ENCODE peak calls at places on chromosomes 12 and 14, in ten cellular contexts. R is neural crest cell; W is C1 segment of cervical spinal cord; X is G401; T is CD4-positive, CD25-positive, alpha-beta regulatory T cell; M is transverse colon; Y is IMR-90; I is esophagus muscularis mucosa; N is AG20443; L is HEK293T. Q is an unnamed sample.
A peak's percentile ranks its signal among the peaks of the same experiment; 100 is the strongest.

GRCh38 chr14:61260939-61261776 is 20.0 kb downstream of the TMEM30B start:
- DNase-seq in R (no peak), W (no peak), X (no peak), T (no peak), M (no peak), Y (peak; percentile 90), I (no peak), N (peak; percentile 56), L (no peak), Q (no peak)

GRCh38 chr12:66514581-66514980 is 164.3 kb downstream of the GRIP1 start:
- DNase-seq in R (no peak), W (no peak), X (no peak), T (no peak), M (no peak), Y (no peak), I (no peak), N (peak; percentile 16), L (no peak), Q (no peak)

GRCh38 chr12:52749827-52750226 is 27.3 kb downstream of the KRT76 start:
- DNase-seq in R (no peak), W (no peak), X (no peak), T (no peak), M (no peak), Y (no peak), I (no peak), N (no peak), L (no peak), Q (no peak)

GRCh38 chr14:68688872-68689371 is 103.9 kb downstream of the ZFP36L1 start:
- DNase-seq in R (peak; percentile 49), W (no peak), X (no peak), T (no peak), M (no peak), Y (peak; percentile 76), I (no peak), N (no peak), L (no peak), Q (peak; percentile 56)

GRCh38 chr14:69617796-69618195 is 6.4 kb downstream of the SUSD6 start:
- DNase-seq in R (no peak), W (no peak), X (peak; percentile 96), T (no peak), M (no peak), Y (no peak), I (no peak), N (no peak), L (no peak), Q (no peak)

GRCh38 chr14:74983343-74983742 is 19.4 kb upstream of the EIF2B2 start:
- DNase-seq in R (no peak), W (no peak), X (no peak), T (no peak), M (no peak), Y (no peak), I (no peak), N (no peak), L (no peak), Q (no peak)

GRCh38 chr12:96902076-96902475 is 5.0 kb upstream of the NEDD1 start:
- DNase-seq in R (no peak), W (no peak), X (no peak), T (no peak), M (no peak), Y (no peak), I (no peak), N (no peak), L (no peak), Q (no peak)

GRCh38 chr12:126747530-126748149 is 1519.3 kb upstream of the TMEM132C start:
- DNase-seq in R (peak; percentile 49), W (no peak), X (no peak), T (no peak), M (peak; percentile 39), Y (no peak), I (no peak), N (peak; percentile 66), L (peak; percentile 62), Q (peak; percentile 47)

GRCh38 chr12:99996095-99996494 is 11.4 kb upstream of the ANKS1B start:
- DNase-seq in R (no peak), W (no peak), X (no peak), T (no peak), M (no peak), Y (no peak), I (no peak), N (no peak), L (no peak), Q (no peak)

GRCh38 chr12:34298176-34298970 is 276.1 kb downstream of the ALG10 start:
- DNase-seq in R (no peak), W (no peak), X (no peak), T (no peak), M (no peak), Y (no peak), I (no peak), N (no peak), L (no peak), Q (no peak)

GRCh38 chr12:122133192-122133950 is 40.6 kb downstream of the IL31 start:
- DNase-seq in R (no peak), W (no peak), X (no peak), T (no peak), M (no peak), Y (no peak), I (no peak), N (no peak), L (no peak), Q (no peak)

GRCh38 chr12:63802012-63802608 is 22.4 kb downstream of the RXYLT1 start:
- DNase-seq in R (no peak), W (no peak), X (peak; percentile 49), T (no peak), M (no peak), Y (peak; percentile 25), I (no peak), N (peak; percentile 55), L (peak; percentile 28), Q (no peak)

GRCh38 chr12:132278421-132279183 is 50.8 kb downstream of the GALNT9 start:
- DNase-seq in R (no peak), W (no peak), X (no peak), T (no peak), M (no peak), Y (no peak), I (no peak), N (no peak), L (no peak), Q (no peak)

GRCh38 chr12:58249610-58250009 is 308.2 kb downstream of the ATP23 start:
- DNase-seq in R (no peak), W (no peak), X (no peak), T (no peak), M (no peak), Y (no peak), I (no peak), N (peak; percentile 11), L (no peak), Q (no peak)

GRCh38 chr12:49089831-49090773 is 4.5 kb downstream of the DHH start:
- DNase-seq in R (peak; percentile 36), W (no peak), X (peak; percentile 32), T (no peak), M (no peak), Y (peak; percentile 33), I (no peak), N (peak; percentile 60), L (no peak), Q (peak; percentile 59)

GRCh38 chr12:122793685-122794106 is 19.3 kb downstream of the CCDC62 start:
- DNase-seq in R (peak; percentile 10), W (peak; percentile 9), X (peak; percentile 70), T (no peak), M (no peak), Y (peak; percentile 69), I (no peak), N (peak; percentile 68), L (peak; percentile 61), Q (peak; percentile 69)

GRCh38 chr12:53601296-53601847 is 24.8 kb downstream of the ATF7 start:
- DNase-seq in R (no peak), W (peak; percentile 23), X (peak; percentile 63), T (no peak), M (no peak), Y (no peak), I (no peak), N (no peak), L (no peak), Q (no peak)

GRCh38 chr14:83799230-83799629 is 1730.7 kb upstream of the FLRT2 start:
- DNase-seq in R (no peak), W (no peak), X (no peak), T (no peak), M (no peak), Y (no peak), I (no peak), N (no peak), L (no peak), Q (no peak)

GRCh38 chr14:51298895-51299294 is 58.8 kb downstream of the TMX1 start:
- DNase-seq in R (no peak), W (no peak), X (no peak), T (no peak), M (no peak), Y (peak; percentile 53), I (no peak), N (no peak), L (no peak), Q (no peak)